ENCODE peak calls at places on chromosome 1, in ten cellular contexts. J, N, G, X, A, R, Y, K, O and H are unnamed samples.

GRCh38 chr1:218068241-218068640 is 216.9 kb upstream of the RRP15 start:
- DNase-seq in O (no peak), X (no peak), N (no peak), K (no peak), G (no peak), J (no peak), R (no peak), A (no peak), Y (peak; percentile 50), H (no peak)

GRCh38 chr1:82848043-82848442 is 1047.3 kb downstream of the ADGRL2 start:
- DNase-seq in J (no peak), G (no peak), R (no peak), O (no peak), K (no peak), X (no peak), Y (no peak), A (no peak), N (no peak), H (no peak)

GRCh38 chr1:81008298-81008697 is 792.4 kb upstream of the ADGRL2 start:
- DNase-seq in N (no peak), G (no peak), O (no peak), Y (no peak), K (no peak), X (peak; percentile 29), J (no peak), R (no peak), A (no peak), H (no peak)

GRCh38 chr1:3393987-3394920 is 60.2 kb upstream of the ARHGEF16 start:
- DNase-seq in J (no peak), K (peak; percentile 40), X (no peak), N (no peak), O (no peak), R (no peak), G (no peak), Y (no peak), A (no peak), H (no peak)

GRCh38 chr1:101496109-101496508 is 259.3 kb downstream of the S1PR1 start:
- DNase-seq in X (no peak), N (no peak), R (no peak), Y (no peak), K (no peak), J (no peak), A (no peak), O (no peak), G (no peak), H (no peak)

GRCh38 chr1:182888736-182889531 is 49.8 kb downstream of the DHX9 start:
- DNase-seq in X (no peak), R (no peak), K (no peak), G (no peak), N (no peak), A (no peak), Y (no peak), J (peak; percentile 71), O (peak; percentile 27), H (no peak)

GRCh38 chr1:206979379-206980043 is 9.3 kb upstream of the FCAMR start:
- DNase-seq in J (peak; percentile 41), R (no peak), K (no peak), N (no peak), O (peak; percentile 58), Y (peak; percentile 67), A (no peak), G (no peak), X (no peak), H (no peak)

GRCh38 chr1:93427656-93428055 is 20.3 kb upstream of the FNBP1L start:
- DNase-seq in R (no peak), O (no peak), J (no peak), K (peak; percentile 47), Y (no peak), G (no peak), N (no peak), A (no peak), X (no peak), H (no peak)

GRCh38 chr1:54390655-54391054 is 15.5 kb downstream of the SSBP3 start:
- DNase-seq in O (peak; percentile 43), X (no peak), G (no peak), J (no peak), R (no peak), Y (no peak), K (no peak), A (no peak), N (peak; percentile 45), H (no peak)

GRCh38 chr1:46493316-46494032 is 3.8 kb downstream of the DMBX1 start:
- DNase-seq in X (no peak), A (peak; percentile 72), J (no peak), Y (no peak), O (no peak), R (no peak), K (no peak), N (no peak), G (no peak), H (no peak)

GRCh38 chr1:3051270-3052268 is 17.4 kb upstream of the PRDM16 start:
- DNase-seq in J (no peak), K (no peak), R (peak; percentile 58), N (no peak), Y (no peak), X (peak; percentile 8), A (no peak), O (no peak), G (no peak), H (peak; percentile 23)

GRCh38 chr1:70072239-70072751 is 133.1 kb downstream of the LRRC40 start:
- DNase-seq in J (peak; percentile 79), K (no peak), N (no peak), X (no peak), A (no peak), G (no peak), Y (no peak), R (no peak), O (peak; percentile 71), H (no peak)

GRCh38 chr1:203569490-203570318 is 56.9 kb upstream of the ATP2B4 start:
- DNase-seq in Y (peak; percentile 58), G (no peak), A (no peak), O (no peak), X (no peak), R (no peak), J (peak; percentile 83), K (no peak), N (no peak), H (no peak)

GRCh38 chr1:190205713-190206112 is 272.0 kb downstream of the BRINP3 start:
- DNase-seq in Y (peak; percentile 62), R (no peak), N (no peak), G (no peak), O (no peak), K (no peak), A (no peak), J (peak; percentile 77), X (no peak), H (no peak)

GRCh38 chr1:224497714-224498573 is 63.3 kb upstream of the WDR26 start:
- DNase-seq in K (no peak), O (peak; percentile 95), N (peak; percentile 30), R (no peak), A (no peak), G (no peak), X (no peak), J (peak; percentile 90), Y (peak; percentile 91), H (no peak)
- H3K4me1 ChIP-seq in K (peaks cover 12% of the 10 kb centered on the region), O (peaks cover 35% of the 10 kb centered on the region), N (peaks cover 16% of the 10 kb centered on the region), R (no peaks in the 10 kb centered on the region), A (peaks cover 35% of the 10 kb centered on the region), G (no peaks in the 10 kb centered on the region), X (peaks cover 4% of the 10 kb centered on the region), J (peaks cover 22% of the 10 kb centered on the region), Y (peaks cover 46% of the 10 kb centered on the region), H (no peaks in the 10 kb centered on the region)

DNA sequence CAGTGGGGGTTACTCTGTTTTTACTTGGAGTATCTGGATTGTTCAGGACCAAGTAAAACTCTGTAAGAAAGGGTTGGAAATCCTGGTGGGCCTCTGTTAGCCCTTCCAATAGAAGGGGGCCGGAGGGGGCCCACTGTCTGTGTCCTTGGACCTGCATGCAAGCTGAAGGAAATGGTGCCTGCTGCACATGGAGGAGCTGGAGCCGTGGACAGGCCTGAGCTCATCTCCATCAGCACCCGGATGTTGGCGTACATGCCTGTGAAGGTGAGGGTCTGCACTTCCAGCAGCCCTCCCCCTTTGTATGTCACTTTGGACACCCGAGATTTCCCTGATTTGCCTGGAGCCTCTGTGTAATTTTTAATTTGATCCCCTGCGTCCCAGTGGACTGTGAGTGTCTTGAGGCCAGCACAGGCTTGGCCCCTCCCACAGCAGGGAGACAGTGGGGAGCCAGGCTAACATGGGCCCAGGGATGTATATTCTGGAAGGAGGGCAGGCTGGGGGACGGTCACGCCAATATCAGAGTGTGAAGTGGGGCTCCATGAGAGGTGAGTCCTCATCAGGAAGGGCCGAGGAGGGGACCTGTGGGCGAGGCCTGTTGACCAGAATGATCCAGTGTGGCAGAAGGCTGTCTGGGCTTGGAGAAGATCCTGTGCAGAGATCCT is 16.8 kb downstream of the GALNT2 start:
- DNase-seq in A (no peak), J (no peak), G (no peak), K (no peak), R (no peak), N (no peak), X (no peak), O (no peak), Y (no peak), H (no peak)
- H3K4me1 ChIP-seq in A (peaks cover 45% of the 10 kb centered on the region), J (peaks cover 39% of the 10 kb centered on the region), G (no peaks in the 10 kb centered on the region), K (peaks cover 15% of the 10 kb centered on the region), R (no peaks in the 10 kb centered on the region), N (peaks cover 76% of the 10 kb centered on the region), X (peaks cover 26% of the 10 kb centered on the region), O (peaks cover 58% of the 10 kb centered on the region), Y (peaks cover 55% of the 10 kb centered on the region), H (peaks cover 15% of the 10 kb centered on the region)

GRCh38 chr1:9248341-9249262 is 14.0 kb downstream of the H6PD start:
- DNase-seq in O (no peak), G (no peak), A (no peak), X (no peak), N (peak; percentile 32), K (no peak), R (no peak), Y (no peak), J (no peak), H (peak; percentile 53)
- H3K4me1 ChIP-seq in O (no peaks in the 10 kb centered on the region), G (no peaks in the 10 kb centered on the region), A (peaks cover 50% of the 10 kb centered on the region), X (peaks cover 22% of the 10 kb centered on the region), N (peaks cover 97% of the 10 kb centered on the region), K (peaks cover 47% of the 10 kb centered on the region), R (no peaks in the 10 kb centered on the region), Y (no peaks in the 10 kb centered on the region), J (peaks cover 10% of the 10 kb centered on the region), H (peaks cover 7% of the 10 kb centered on the region)

GRCh38 chr1:21271550-21271949 is 18.7 kb downstream of the ECE1 start:
- DNase-seq in G (no peak), Y (no peak), R (no peak), K (no peak), J (no peak), X (peak; percentile 72), O (no peak), N (no peak), A (no peak), H (no peak)

GRCh38 chr1:21273743-21274142 is 16.5 kb downstream of the ECE1 start:
- DNase-seq in Y (no peak), O (no peak), X (no peak), A (no peak), R (no peak), J (no peak), G (no peak), K (no peak), N (peak; percentile 58), H (no peak)

GRCh38 chr1:21270086-21270689 is 20.1 kb downstream of the ECE1 start:
- DNase-seq in O (peak; percentile 77), Y (peak; percentile 75), N (peak; percentile 74), J (peak; percentile 52), K (peak; percentile 73), X (peak; percentile 75), R (peak; percentile 86), A (peak; percentile 93), G (no peak), H (peak; percentile 90)

GRCh38 chr1:21269461-21270085 is 20.7 kb downstream of the ECE1 start:
- DNase-seq in A (no peak), J (no peak), R (no peak), G (no peak), Y (no peak), N (no peak), O (no peak), K (no peak), X (no peak), H (no peak)

GRCh38 chr1:21272540-21272939 is 17.7 kb downstream of the ECE1 start:
- DNase-seq in J (no peak), N (no peak), K (no peak), R (no peak), Y (no peak), G (no peak), A (no peak), O (no peak), X (no peak), H (no peak)
- H3K4me1 ChIP-seq in J (no peaks in the 10 kb centered on the region), N (peaks cover 10% of the 10 kb centered on the region), K (peaks cover 42% of the 10 kb centered on the region), R (no peaks in the 10 kb centered on the region), Y (no peaks in the 10 kb centered on the region), G (peaks cover 11% of the 10 kb centered on the region), A (peaks cover 45% of the 10 kb centered on the region), O (no peaks in the 10 kb centered on the region), X (peaks cover 12% of the 10 kb centered on the region), H (no peaks in the 10 kb centered on the region)